ENCODE peak calls at places on chromosome 15, in six cellular contexts. C, E, B, S, L and A are unnamed samples.

GRCh38 chr15:40103124-40103858 is 5.4 kb downstream of the BMF start:
- DNase-seq in C (peak), E (peak), B (peak), S (no peak), L (peak), A (no peak)

GRCh38 chr15:62124953-62125263 is 40.2 kb downstream of the C2CD4B start:
- DNase-seq in C (no peak), E (peak), B (no peak), S (no peak), L (no peak), A (no peak)

GRCh38 chr15:73906346-73907017 is 19.8 kb upstream of the LOXL1 start:
- DNase-seq in C (no peak), E (no peak), B (peak), S (no peak), L (peak), A (no peak)

GRCh38 chr15:57902155-57902554 is 163.4 kb downstream of the ALDH1A2 start:
- DNase-seq in C (no peak), E (no peak), B (no peak), S (no peak), L (no peak), A (no peak)

GRCh38 chr15:40336129-40337122 is 4.3 kb downstream of the CCDC9B start:
- DNase-seq in C (peak), E (no peak), B (no peak), S (no peak), L (no peak), A (no peak)

GRCh38 chr15:101710806-101711205 is 13.5 kb downstream of the TARS3 start:
- DNase-seq in C (no peak), E (peak), B (peak), S (no peak), L (peak), A (no peak)

GRCh38 chr15:40114218-40114617 is 5.5 kb upstream of the BMF start:
- DNase-seq in C (no peak), E (no peak), B (no peak), S (no peak), L (no peak), A (no peak)

GRCh38 chr15:60095711-60096110 is 91.6 kb downstream of the FOXB1 start:
- DNase-seq in C (no peak), E (no peak), B (no peak), S (no peak), L (peak), A (no peak)

GRCh38 chr15:47717036-47717611 is at the start of gene SEMA6D:
- DNase-seq in C (peak), E (peak), B (peak), S (peak), L (peak), A (peak)

GRCh38 chr15:96362759-96363678 is 32.5 kb downstream of the NR2F2 start:
- DNase-seq in C (peak), E (peak), B (peak), S (no peak), L (no peak), A (no peak)

GRCh38 chr15:81910997-81911396 is 134.8 kb downstream of the MEX3B start:
- DNase-seq in C (no peak), E (no peak), B (no peak), S (no peak), L (no peak), A (no peak)

GRCh38 chr15:80250614-80251504 is 1.2 kb downstream of the CTXND1 start:
- DNase-seq in C (no peak), E (no peak), B (no peak), S (no peak), L (no peak), A (no peak)

GRCh38 chr15:67179411-67179995 is 75.0 kb downstream of the AAGAB start:
- DNase-seq in C (no peak), E (no peak), B (no peak), S (no peak), L (no peak), A (no peak)

GRCh38 chr15:66946578-66947164 is 118.7 kb upstream of the SMAD3 start:
- DNase-seq in C (peak), E (peak), B (peak), S (peak), L (peak), A (no peak)

GRCh38 chr15:90529008-90529368 is 735 bp upstream of the CRTC3 start:
- DNase-seq in C (no peak), E (no peak), B (no peak), S (no peak), L (no peak), A (no peak)

GRCh38 chr15:56028430-56028829 is 35.0 kb upstream of the NEDD4 start:
- DNase-seq in C (no peak), E (no peak), B (no peak), S (no peak), L (no peak), A (no peak)

GRCh38 chr15:83061680-83062079 is 5.4 kb downstream of the BTBD1 start:
- DNase-seq in C (no peak), E (no peak), B (peak), S (no peak), L (peak), A (no peak)

GRCh38 chr15:64092864-64093626 is 593 bp downstream of the CIAO2A start:
- DNase-seq in C (peak), E (peak), B (peak), S (peak), L (peak), A (peak)

GRCh38 chr15:94855018-94855408 is 623.7 kb downstream of the MCTP2 start:
- DNase-seq in C (no peak), E (no peak), B (no peak), S (no peak), L (no peak), A (no peak)

GRCh38 chr15:81500081-81500480 is 126.1 kb upstream of the TMC3 start:
- DNase-seq in C (no peak), E (no peak), B (no peak), S (no peak), L (no peak), A (no peak)

GRCh38 chr15:63752075-63752684 is 81.6 kb downstream of the HERC1 start:
- DNase-seq in C (no peak), E (peak), B (peak), S (no peak), L (peak), A (no peak)

GRCh38 chr15:49674370-49674769 is 53.5 kb downstream of the DTWD1 start:
- DNase-seq in C (no peak), E (no peak), B (no peak), S (no peak), L (peak), A (no peak)

GRCh38 chr15:85356276-85356675 is 24.1 kb upstream of the AKAP13 start:
- DNase-seq in C (no peak), E (peak), B (no peak), S (no peak), L (no peak), A (no peak)

GRCh38 chr15:66094331-66094730 is 159.2 kb downstream of the MEGF11 start:
- DNase-seq in C (no peak), E (no peak), B (no peak), S (no peak), L (no peak), A (no peak)

GRCh38 chr15:89361451-89362202 is 27.0 kb upstream of the POLG start:
- DNase-seq in C (peak), E (peak), B (peak), S (peak), L (peak), A (no peak)

GRCh38 chr15:75928680-75929608 is 25.3 kb downstream of the FBXO22 start:
- DNase-seq in C (peak), E (peak), B (peak), S (peak), L (peak), A (no peak)

GRCh38 chr15:89367485-89368451 is 33.1 kb upstream of the POLG start:
- DNase-seq in C (peak), E (peak), B (no peak), S (no peak), L (no peak), A (peak)

GRCh38 chr15:54345301-54345700 is 367.1 kb downstream of the UNC13C start:
- DNase-seq in C (no peak), E (no peak), B (no peak), S (no peak), L (no peak), A (no peak)

DNA sequence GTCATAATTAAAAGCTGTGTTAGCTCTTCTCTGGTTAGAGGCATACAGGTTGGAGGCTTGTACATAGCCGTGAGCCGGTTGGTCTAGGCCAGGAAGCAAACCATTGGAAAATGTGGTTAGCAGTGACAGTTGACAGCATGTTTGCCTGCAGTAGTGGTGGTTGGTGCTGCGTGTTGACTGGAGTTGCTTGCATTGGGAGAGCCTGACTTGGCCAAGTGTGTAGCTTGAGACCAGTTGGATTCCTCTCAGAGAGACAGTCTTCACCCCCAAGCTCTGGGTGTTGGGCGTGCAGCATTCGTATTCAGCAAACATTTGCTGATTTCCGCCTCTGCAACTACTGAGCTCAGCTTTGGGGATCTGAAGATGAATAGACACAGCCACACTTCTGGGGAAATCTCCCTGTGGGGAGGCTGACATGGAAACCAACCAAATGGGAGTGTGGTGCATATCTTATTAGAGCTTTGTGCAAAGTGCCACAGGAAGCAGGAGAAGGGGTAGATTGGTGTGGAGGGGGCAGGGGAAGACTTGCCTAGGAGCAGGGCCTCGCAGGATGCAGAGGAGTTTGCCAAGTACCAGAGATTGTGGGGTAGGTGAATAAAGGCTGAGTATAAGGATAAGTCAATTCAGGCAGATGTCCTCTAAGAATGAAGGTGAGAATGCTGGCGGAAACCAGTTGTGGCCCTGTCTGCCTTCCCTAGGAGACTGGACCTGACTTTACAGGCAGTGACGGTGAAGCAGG is 83.5 kb downstream of the IGF1R start:
- DNase-seq in C (no peak), E (no peak), B (no peak), S (no peak), L (no peak), A (no peak)
- H3K23ac ChIP-seq in C (no peak), E (no peak), B (peak), S (no peak), L (no peak), A (no peak)

GRCh38 chr15:87477759-87478687 is 778.5 kb downstream of the NTRK3 start:
- DNase-seq in C (peak), E (peak), B (peak), S (peak), L (peak), A (no peak)

GRCh38 chr15:87478688-87479072 is 777.9 kb downstream of the NTRK3 start:
- DNase-seq in C (no peak), E (no peak), B (no peak), S (no peak), L (no peak), A (no peak)

GRCh38 chr15:87477056-87477455 is 779.5 kb downstream of the NTRK3 start:
- DNase-seq in C (no peak), E (no peak), B (no peak), S (no peak), L (no peak), A (no peak)
- H3K23ac ChIP-seq in C (no peak), E (no peak), B (no peak), S (no peak), L (no peak), A (no peak)

DNA sequence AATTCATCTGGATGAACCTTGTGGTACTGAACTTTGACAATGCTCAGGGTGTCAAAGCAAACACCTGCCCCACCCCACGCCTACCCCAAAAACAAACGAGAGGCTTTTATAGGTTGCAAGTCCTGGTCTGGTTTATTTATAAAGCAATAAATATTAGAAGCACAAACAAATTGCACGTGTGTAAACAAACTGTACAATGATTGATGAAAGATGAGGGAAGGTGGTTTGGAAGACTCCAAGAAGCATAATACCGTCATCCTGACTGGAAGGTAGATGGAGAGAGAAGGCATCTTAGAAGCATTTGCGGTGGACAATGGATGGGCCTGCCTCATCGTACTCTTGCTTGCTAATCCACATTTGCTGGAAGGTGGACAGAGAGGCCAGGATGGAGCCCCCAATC is 5.2 kb downstream of the ACTC1 start:
- DNase-seq in C (no peak), E (no peak), B (no peak), S (no peak), L (no peak), A (no peak)
- H3K23ac ChIP-seq in C (no peak), E (no peak), B (no peak), S (no peak), L (no peak), A (no peak)

DNA sequence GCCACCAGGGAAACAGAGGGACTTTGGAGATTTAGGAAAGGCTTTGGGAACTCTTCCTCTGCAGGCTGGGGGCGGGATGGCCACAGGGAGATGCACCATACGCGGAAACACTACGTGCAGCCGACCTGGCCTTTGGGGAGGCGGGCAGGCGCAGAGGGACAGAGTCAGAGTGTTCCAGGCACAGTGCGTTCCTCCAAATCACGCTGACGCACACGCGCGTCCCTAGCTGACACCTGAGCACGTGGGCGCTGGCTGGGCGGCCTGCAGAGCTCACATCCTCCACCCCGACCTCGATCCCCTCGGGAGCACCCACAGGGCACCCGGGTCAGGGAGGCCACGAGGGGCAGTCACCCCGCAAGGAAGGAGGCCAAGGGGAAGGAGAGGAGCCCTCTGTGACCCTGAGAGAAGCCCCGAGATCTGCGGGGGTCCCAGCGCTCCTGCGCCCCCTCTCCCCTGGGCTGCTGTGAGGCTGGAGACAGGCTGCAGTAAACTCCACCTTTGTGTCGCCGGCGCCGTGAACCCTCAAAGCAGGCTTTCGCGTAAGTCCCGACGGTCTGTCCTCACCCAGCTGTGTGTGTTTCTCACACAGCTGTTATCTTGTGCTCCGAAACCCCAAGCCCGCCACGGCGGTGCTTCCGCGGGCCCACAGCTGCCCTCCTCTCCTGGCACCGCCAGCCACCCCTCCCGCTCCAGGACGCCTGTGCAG is 196.3 kb downstream of the OCA2 start:
- DNase-seq in C (no peak), E (no peak), B (no peak), S (no peak), L (no peak), A (no peak)
- H3K23ac ChIP-seq in C (no peak), E (no peak), B (no peak), S (peak), L (no peak), A (no peak)

DNA sequence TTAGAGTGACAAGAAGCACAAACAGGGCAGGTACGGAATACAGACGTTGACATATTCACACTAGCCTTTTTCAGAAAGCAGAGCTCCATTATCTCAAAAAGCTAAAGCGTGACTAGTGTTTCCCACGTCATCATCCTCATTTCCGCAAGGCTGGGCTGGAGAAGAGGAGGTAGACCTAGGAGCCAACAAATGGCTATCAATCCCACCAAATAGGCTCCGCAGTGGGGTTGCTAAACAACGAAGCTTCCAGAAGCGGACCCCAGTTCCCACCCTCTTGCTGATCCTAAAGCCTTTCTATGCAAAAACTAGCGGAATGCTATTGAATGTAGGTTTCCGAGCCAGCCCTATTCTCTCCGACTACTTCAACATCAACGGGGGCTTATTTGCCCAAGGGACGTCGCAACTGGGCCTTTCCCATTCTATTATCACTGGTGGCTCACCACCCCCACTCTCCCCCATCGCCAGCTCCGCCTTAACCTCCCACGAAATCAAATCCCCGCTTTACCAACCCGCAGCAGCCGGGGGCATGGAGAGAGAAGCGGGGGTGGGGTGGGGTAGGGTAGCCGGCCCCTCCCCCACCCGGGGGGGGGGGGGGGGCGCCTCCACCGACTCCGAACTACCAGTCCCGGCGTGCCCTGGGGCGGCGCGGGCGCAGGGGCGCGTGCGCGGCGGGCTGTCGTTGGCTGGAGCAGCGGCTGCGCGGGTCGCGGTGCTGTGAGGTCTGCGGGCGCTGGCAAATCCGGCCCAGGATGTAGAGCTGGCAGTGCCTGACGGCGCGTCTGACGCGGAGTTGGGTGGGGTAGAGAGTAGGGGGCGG is at the start of gene MORF4L1:
- DNase-seq in C (peak), E (peak), B (peak), S (peak), L (peak), A (peak)
- H3K23ac ChIP-seq in C (peak), E (peak), B (peak), S (peak), L (peak), A (no peak)

DNA sequence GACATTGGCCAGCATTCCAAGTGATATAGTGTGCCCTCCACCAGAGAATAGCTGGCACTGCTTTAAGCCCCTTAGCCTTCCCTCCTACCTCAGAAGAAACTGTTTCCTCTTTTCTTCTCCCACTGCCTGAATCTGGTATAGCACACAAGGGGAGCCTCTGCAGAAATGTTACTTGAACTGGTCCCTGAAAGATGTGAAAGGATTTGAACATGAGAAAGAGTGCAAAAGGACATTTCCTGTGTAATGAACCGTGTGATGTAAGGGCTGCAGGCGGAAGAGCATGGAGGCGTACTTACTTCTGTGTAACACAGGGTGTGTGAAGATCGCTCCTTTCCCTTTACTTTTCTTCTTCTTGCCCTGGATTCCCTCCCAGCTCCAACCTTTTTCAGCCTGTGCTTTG is 8.3 kb downstream of the TMOD3 start:
- DNase-seq in C (no peak), E (no peak), B (no peak), S (no peak), L (peak), A (no peak)
- H3K23ac ChIP-seq in C (no peak), E (no peak), B (no peak), S (no peak), L (peak), A (no peak)

GRCh38 chr15:70407955-70408354 is 310.2 kb upstream of the TLE3 start:
- DNase-seq in C (no peak), E (no peak), B (no peak), S (no peak), L (no peak), A (no peak)

GRCh38 chr15:70412717-70413266 is 315.1 kb upstream of the TLE3 start:
- DNase-seq in C (no peak), E (no peak), B (no peak), S (no peak), L (no peak), A (no peak)

GRCh38 chr15:70409388-70409787 is 311.7 kb upstream of the TLE3 start:
- DNase-seq in C (no peak), E (no peak), B (no peak), S (no peak), L (no peak), A (no peak)

GRCh38 chr15:70411464-70411863 is 313.7 kb upstream of the TLE3 start:
- DNase-seq in C (no peak), E (no peak), B (no peak), S (no peak), L (no peak), A (no peak)

GRCh38 chr15:70410371-70410975 is 312.8 kb upstream of the TLE3 start:
- DNase-seq in C (no peak), E (no peak), B (no peak), S (no peak), L (no peak), A (no peak)
- H3K23ac ChIP-seq in C (no peak), E (no peak), B (no peak), S (no peak), L (no peak), A (no peak)